ENCODE peak calls at places on chromosomes 12 and 14, in four cellular contexts. C is right lobe of liver, W is sigmoid colon, E is body of pancreas. M is an unnamed sample.

GRCh38 chr12:6466184-6466573 is 4.3 kb downstream of the VAMP1 start:
- DNase-seq in C (no peak), W (no peak), E (no peak), M (no peak)

GRCh38 chr12:54053625-54054441 is at the start of gene HOXC4:
- DNase-seq in C (no peak), W (no peak), E (no peak), M (no peak)

GRCh38 chr14:53054457-53054856 is 98.7 kb downstream of the DDHD1 start:
- DNase-seq in C (no peak), W (no peak), E (no peak), M (no peak)

GRCh38 chr12:54054442-54055332 is 1.1 kb downstream of the HOXC4 start:
- DNase-seq in C (no peak), W (no peak), E (no peak), M (no peak)

GRCh38 chr12:69161835-69162234 is 77.5 kb upstream of the CPSF6 start:
- DNase-seq in C (no peak), W (no peak), E (no peak), M (no peak)

GRCh38 chr14:83779266-83779665 is 1750.7 kb upstream of the FLRT2 start:
- DNase-seq in C (no peak), W (no peak), E (no peak), M (no peak)

GRCh38 chr12:78004451-78005093 is 173.9 kb downstream of the NAV3 start:
- DNase-seq in C (no peak), W (no peak), E (no peak), M (no peak)

GRCh38 chr14:25048170-25049126 is 1.5 kb downstream of the STXBP6 start:
- DNase-seq in C (no peak), W (peak; percentile 89), E (peak; percentile 84), M (peak; percentile 57)

GRCh38 chr12:25207883-25208282 is 12.8 kb downstream of the ETFRF1 start:
- DNase-seq in C (no peak), W (no peak), E (no peak), M (no peak)

GRCh38 chr12:66262737-66263136 is 39.6 kb upstream of the HELB start:
- DNase-seq in C (no peak), W (no peak), E (no peak), M (no peak)

GRCh38 chr12:95976416-95976832 is 19.7 kb downstream of the HAL start:
- DNase-seq in C (peak; percentile 78), W (no peak), E (no peak), M (no peak)

GRCh38 chr14:94478420-94478819 is 2.4 kb upstream of the SERPINA9 start:
- DNase-seq in C (no peak), W (no peak), E (no peak), M (no peak)

GRCh38 chr12:2113080-2113479 is 60.3 kb downstream of the CACNA1C start:
- DNase-seq in C (no peak), W (peak; percentile 12), E (no peak), M (no peak)

GRCh38 chr14:62777510-62777909 is 267.7 kb downstream of the KCNH5 start:
- DNase-seq in C (no peak), W (no peak), E (no peak), M (no peak)

GRCh38 chr12:12671850-12672660 is 23.9 kb downstream of the GPR19 start:
- DNase-seq in C (no peak), W (no peak), E (no peak), M (no peak)

GRCh38 chr14:101040538-101041442 is 137.3 kb upstream of the RTL1 start:
- DNase-seq in C (no peak), W (no peak), E (peak; percentile 55), M (no peak)

GRCh38 chr12:66048843-66049537 is 81.6 kb downstream of the LLPH start:
- DNase-seq in C (no peak), W (no peak), E (no peak), M (no peak)

GRCh38 chr12:132517740-132518100 is 27.8 kb downstream of the FBRSL1 start:
- DNase-seq in C (no peak), W (no peak), E (peak; percentile 59), M (no peak)

GRCh38 chr14:59678352-59678751 is 101.7 kb upstream of the CCDC175 start:
- DNase-seq in C (no peak), W (no peak), E (no peak), M (no peak)

GRCh38 chr14:75578099-75578785 is at the start of gene FLVCR2:
- DNase-seq in C (peak; percentile 93), W (peak; percentile 91), E (peak; percentile 79), M (peak; percentile 80)

GRCh38 chr12:16329594-16329993 is 17.9 kb upstream of the MGST1 start:
- DNase-seq in C (no peak), W (no peak), E (no peak), M (no peak)

GRCh38 chr12:65825573-65826512 is 1.6 kb downstream of the HMGA2 start:
- DNase-seq in C (peak; percentile 63), W (peak; percentile 63), E (peak; percentile 24), M (no peak)

GRCh38 chr14:65840118-65840751 is 427.7 kb downstream of the FUT8 start:
- DNase-seq in C (no peak), W (no peak), E (no peak), M (no peak)

GRCh38 chr12:6826125-6826733 is 2.0 kb upstream of the P3H3 start:
- DNase-seq in C (no peak), W (no peak), E (no peak), M (no peak)

GRCh38 chr12:56115329-56115728 is 1.1 kb upstream of the RPL41 start:
- DNase-seq in C (no peak), W (peak; percentile 77), E (peak; percentile 33), M (no peak)

GRCh38 chr12:5088586-5089264 is 45.0 kb downstream of the KCNA5 start:
- DNase-seq in C (no peak), W (no peak), E (peak; percentile 17), M (peak; percentile 14)

GRCh38 chr12:12265571-12266388 is 1.1 kb downstream of the LRP6 start:
- DNase-seq in C (no peak), W (no peak), E (no peak), M (no peak)

GRCh38 chr12:16189849-16190248 is 87.6 kb downstream of the SLC15A5 start:
- DNase-seq in C (no peak), W (no peak), E (no peak), M (no peak)

GRCh38 chr14:49892301-49892635 is 614 bp upstream of the ARF6 start:
- DNase-seq in C (no peak), W (peak; percentile 90), E (peak; percentile 73), M (no peak)

GRCh38 chr14:102777711-102778615 is 714 bp downstream of the TRAF3 start:
- DNase-seq in C (peak; percentile 64), W (no peak), E (no peak), M (peak; percentile 21)

GRCh38 chr14:102469261-102469660 is 40.3 kb downstream of the ANKRD9 start:
- DNase-seq in C (no peak), W (no peak), E (no peak), M (no peak)

GRCh38 chr12:54984602-54985376 is at the start of gene TESPA1:
- DNase-seq in C (peak; percentile 68), W (peak; percentile 79), E (peak; percentile 26), M (peak; percentile 39)

GRCh38 chr14:99609245-99610117 is 5.5 kb upstream of the CCDC85C start:
- DNase-seq in C (no peak), W (no peak), E (peak; percentile 55), M (peak; percentile 40)

GRCh38 chr12:75452675-75453330 is 27.8 kb upstream of the GLIPR1 start:
- DNase-seq in C (no peak), W (no peak), E (no peak), M (no peak)

GRCh38 chr12:9798008-9798619 is 29.2 kb upstream of the KLRF1 start:
- DNase-seq in C (no peak), W (no peak), E (peak; percentile 52), M (no peak)

GRCh38 chr12:131112690-131113290 is 159.1 kb downstream of the ADGRD1 start:
- DNase-seq in C (peak; percentile 25), W (peak; percentile 48), E (no peak), M (no peak)

GRCh38 chr12:30450872-30451271 is 244.8 kb downstream of the IPO8 start:
- DNase-seq in C (no peak), W (no peak), E (no peak), M (no peak)

GRCh38 chr14:100392266-100392850 is 69.2 kb downstream of the SLC25A47 start:
- DNase-seq in C (no peak), W (no peak), E (no peak), M (no peak)

GRCh38 chr12:4813741-4814140 is 93.5 kb downstream of the GALNT8 start:
- DNase-seq in C (no peak), W (no peak), E (no peak), M (no peak)

GRCh38 chr12:111687952-111688351 is 2.1 kb downstream of the ACAD10 start:
- DNase-seq in C (no peak), W (no peak), E (no peak), M (no peak)

GRCh38 chr12:111685322-111685810 is 390 bp downstream of the BRAP start:
- DNase-seq in C (no peak), W (no peak), E (no peak), M (no peak)

GRCh38 chr12:111686574-111687105 is 787 bp downstream of the ACAD10 start:
- DNase-seq in C (no peak), W (no peak), E (no peak), M (no peak)

GRCh38 chr12:111685811-111686573 is at the start of the genes ACAD10 and BRAP:
- DNase-seq in C (peak; percentile 94), W (peak; percentile 96), E (peak; percentile 94), M (peak; percentile 90)

GRCh38 chr12:111687255-111687654 is 1.4 kb downstream of the ACAD10 start:
- DNase-seq in C (no peak), W (no peak), E (no peak), M (no peak)
- TF ChIP-seq CTCF in C (no peak), W (no peak), E (no peak), M (no peak)

GRCh38 chr12:124567673-124568373 is 411 bp upstream of the NCOR2 start:
- DNase-seq in C (peak; percentile 94), W (peak; percentile 98), E (peak; percentile 89), M (peak; percentile 94)

GRCh38 chr12:124567035-124567672 is at the start of gene NCOR2:
- DNase-seq in C (no peak), W (no peak), E (no peak), M (peak; percentile 58)

GRCh38 chr12:124570810-124571209 is 3.4 kb upstream of the NCOR2 start:
- DNase-seq in C (no peak), W (no peak), E (no peak), M (no peak)

GRCh38 chr12:124569375-124570148 is 2.1 kb upstream of the NCOR2 start:
- DNase-seq in C (no peak), W (no peak), E (no peak), M (no peak)

GRCh38 chr12:124568431-124569374 is 1.3 kb upstream of the NCOR2 start:
- DNase-seq in C (peak; percentile 71), W (peak; percentile 94), E (peak; percentile 45), M (peak; percentile 83)
- TF ChIP-seq POLR2A in C (no peak), W (no peak), E (no peak), M (no peak)

GRCh38 chr12:92502417-92503028 is 200.3 kb upstream of the PLEKHG7 start:
- DNase-seq in C (no peak), W (no peak), E (peak; percentile 45), M (no peak)
- H3K4me3 ChIP-seq in C (peak overlapping the region; percentile 30), W (no peak overlapping the region), E (no peak overlapping the region), M (no peak overlapping the region)

GRCh38 chr12:100827901-100828520 is 33.4 kb downstream of the ANO4 start:
- DNase-seq in C (no peak), W (no peak), E (peak; percentile 12), M (no peak)
- TF ChIP-seq CTCF in C (peak; percentile 24), W (peak; percentile 41), E (peak; percentile 77), M (no peak)